ENCODE peak calls at places on chromosomes 11 and 22, in four cellular contexts. E is nephron progenitor cell, K is endothelial cell, T is foreskin fibroblast. A is an unnamed sample.

GRCh38 chr22:24200616-24201212 is 19.4 kb downstream of the SUSD2 start:
- DNase-seq in E (no peak), K (no peak), T (peak), A (no peak)

GRCh38 chr11:125514336-125515101 is 18.5 kb upstream of the FEZ1 start:
- DNase-seq in T (no peak), E (no peak), K (no peak), A (no peak)

GRCh38 chr11:117774553-117774952 is 22.5 kb downstream of the DSCAML1 start:
- DNase-seq in T (no peak), E (no peak), K (no peak), A (no peak)

GRCh38 chr11:122042981-122043380 is 73.0 kb downstream of the BLID start:
- DNase-seq in E (no peak), K (no peak), T (no peak), A (no peak)

GRCh38 chr22:22787805-22788459 is 99.7 kb upstream of the IGLL5 start:
- DNase-seq in K (peak), E (peak), T (peak), A (peak)

GRCh38 chr11:126658306-126659056 is 303.0 kb downstream of the ST3GAL4 start:
- DNase-seq in E (no peak), K (no peak), T (no peak), A (no peak)

GRCh38 chr22:33853200-33854097 is 66.8 kb downstream of the LARGE1 start:
- DNase-seq in E (no peak), K (no peak), T (peak), A (no peak)

GRCh38 chr22:17820879-17821439 is 46.7 kb upstream of the BID start:
- DNase-seq in K (no peak), E (no peak), T (no peak), A (no peak)

GRCh38 chr11:77590194-77590591 is 440 bp downstream of the AQP11 start:
- DNase-seq in K (peak), E (no peak), T (peak), A (peak)

GRCh38 chr11:32162906-32163305 is 72.0 kb downstream of the RCN1 start:
- DNase-seq in K (no peak), T (no peak), E (no peak), A (no peak)

GRCh38 chr11:93568726-93569125 is 25.5 kb upstream of the SMCO4 start:
- DNase-seq in K (no peak), T (no peak), E (no peak), A (no peak)

GRCh38 chr11:91244921-91245320 is 979.7 kb upstream of the FAT3 start:
- DNase-seq in K (no peak), T (no peak), E (no peak), A (no peak)

GRCh38 chr11:350723-351255 is 18.5 kb upstream of the B4GALNT4 start:
- DNase-seq in T (peak), K (no peak), E (no peak), A (peak)

GRCh38 chr11:36041988-36042606 is 98.2 kb downstream of the LDLRAD3 start:
- DNase-seq in K (no peak), T (peak), E (no peak), A (no peak)

GRCh38 chr11:57427692-57428082 is 766 bp upstream of the SLC43A3 start:
- DNase-seq in K (no peak), E (no peak), T (peak), A (no peak)

GRCh38 chr11:47354913-47355282 is 2.4 kb upstream of the MYBPC3 start:
- DNase-seq in K (no peak), T (no peak), E (no peak), A (no peak)

GRCh38 chr22:24289781-24290181 is 19.1 kb downstream of the SPECC1L start:
- DNase-seq in K (no peak), T (peak), E (peak), A (no peak)

GRCh38 chr11:114259124-114259526 is 37.1 kb upstream of the NNMT start:
- DNase-seq in K (no peak), E (no peak), T (no peak), A (no peak)

GRCh38 chr22:22067192-22067591 is 84.6 kb upstream of the TOP3B start:
- DNase-seq in K (no peak), E (no peak), T (no peak), A (no peak)

GRCh38 chr11:1103401-1104360 is 29.0 kb downstream of the MUC2 start:
- DNase-seq in T (no peak), E (no peak), K (no peak), A (no peak)

GRCh38 chr22:44410396-44411056 is 87.5 kb downstream of the RTL6 start:
- DNase-seq in E (no peak), T (no peak), K (no peak), A (peak)

GRCh38 chr11:47278058-47278457 is 8.1 kb downstream of the MADD start:
- DNase-seq in K (no peak), E (no peak), T (no peak), A (no peak)

GRCh38 chr22:49961601-49962011 is 1.0 kb downstream of the PIM3 start:
- DNase-seq in K (peak), T (peak), E (peak), A (no peak)

GRCh38 chr11:129840236-129840635 is 24.6 kb downstream of the TMEM45B start:
- DNase-seq in E (no peak), K (no peak), T (no peak), A (no peak)

GRCh38 chr22:23106906-23107367 is 34.9 kb downstream of the RSPH14 start:
- DNase-seq in T (no peak), K (no peak), E (no peak), A (no peak)

GRCh38 chr11:1105183-1105565 is 30.5 kb downstream of the MUC2 start:
- DNase-seq in T (no peak), K (no peak), E (no peak), A (no peak)

GRCh38 chr11:31800398-31801265 is 10.5 kb downstream of the PAX6 start:
- DNase-seq in K (no peak), E (no peak), T (no peak), A (peak)

GRCh38 chr11:102436546-102436945 is 16.0 kb downstream of the TMEM123 start:
- DNase-seq in K (no peak), T (peak), E (no peak), A (no peak)

GRCh38 chr22:19873138-19873959 is 18.7 kb upstream of the GNB1L start:
- DNase-seq in T (no peak), K (no peak), E (no peak), A (peak)

GRCh38 chr22:50678651-50679521 is 6.3 kb downstream of the SHANK3 start:
- DNase-seq in T (no peak), E (no peak), K (no peak), A (no peak)

GRCh38 chr11:47348859-47349258 is 3.6 kb downstream of the MYBPC3 start:
- DNase-seq in T (peak), E (no peak), K (no peak), A (no peak)

GRCh38 chr11:119148855-119149370 is at the start of gene ABCG4:
- DNase-seq in K (peak), E (peak), T (peak), A (no peak)

GRCh38 chr11:112540261-112540660 is 279.6 kb upstream of the PLET1 start:
- DNase-seq in K (no peak), E (no peak), T (no peak), A (no peak)

GRCh38 chr22:38657248-38657909 is 941 bp downstream of the CBY1 start:
- DNase-seq in E (peak), K (peak), T (peak), A (peak)

GRCh38 chr22:38850941-38851849 is 7.4 kb upstream of the NPTXR start:
- DNase-seq in E (no peak), K (no peak), T (peak), A (no peak)

GRCh38 chr11:71207563-71207962 is 44.8 kb downstream of the SHANK2 start:
- DNase-seq in K (no peak), T (no peak), E (no peak), A (no peak)

DNA sequence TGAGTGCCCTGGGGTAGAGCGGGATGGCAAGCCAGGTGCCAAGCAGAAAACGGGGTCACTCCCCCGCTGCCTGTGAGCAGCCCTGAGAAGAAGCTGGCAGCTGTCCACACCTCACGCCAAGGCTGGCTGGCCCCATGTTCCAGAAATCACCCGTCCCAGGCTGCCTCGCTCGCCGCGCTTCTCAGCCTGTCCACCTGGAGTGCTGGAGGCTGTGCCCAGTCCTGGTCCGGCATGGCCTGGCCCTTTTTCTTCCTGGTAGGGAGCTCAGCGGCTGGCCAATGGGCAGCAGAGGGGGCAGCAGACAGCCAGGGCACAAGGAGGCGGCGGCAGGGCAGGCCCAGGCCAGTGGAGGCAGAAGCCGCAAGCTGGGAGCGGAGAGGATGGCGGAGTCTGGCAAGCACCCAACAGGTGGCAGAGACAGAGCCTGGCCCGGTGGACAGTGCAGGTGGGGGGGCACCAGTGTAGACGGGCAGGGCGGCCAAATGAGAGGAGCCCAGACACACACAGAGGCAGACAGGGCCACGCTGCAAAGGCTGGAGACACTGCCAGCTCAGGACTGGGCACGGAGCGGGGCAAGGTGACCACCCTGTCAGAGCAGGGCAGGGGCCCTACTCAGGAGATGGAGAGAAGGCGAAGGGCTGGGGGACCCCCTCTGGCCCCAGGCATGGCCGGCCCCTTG is 37.2 kb upstream of the TH start:
- DNase-seq in K (no peak), E (no peak), T (no peak), A (peak)
- TF ChIP-seq CTCF in K (no peak), E (no peak), T (no peak), A (peak)

GRCh38 chr22:43008921-43009320 is 6.0 kb downstream of the PACSIN2 start:
- DNase-seq in T (no peak), E (no peak), K (no peak), A (no peak)

GRCh38 chr22:43012390-43012789 is 2.6 kb downstream of the PACSIN2 start:
- DNase-seq in T (no peak), E (no peak), K (no peak), A (no peak)

GRCh38 chr22:43009444-43009843 is 5.5 kb downstream of the PACSIN2 start:
- DNase-seq in K (no peak), T (no peak), E (no peak), A (no peak)

GRCh38 chr22:43013355-43014061 is 1.4 kb downstream of the PACSIN2 start:
- DNase-seq in K (no peak), E (no peak), T (no peak), A (no peak)

DNA sequence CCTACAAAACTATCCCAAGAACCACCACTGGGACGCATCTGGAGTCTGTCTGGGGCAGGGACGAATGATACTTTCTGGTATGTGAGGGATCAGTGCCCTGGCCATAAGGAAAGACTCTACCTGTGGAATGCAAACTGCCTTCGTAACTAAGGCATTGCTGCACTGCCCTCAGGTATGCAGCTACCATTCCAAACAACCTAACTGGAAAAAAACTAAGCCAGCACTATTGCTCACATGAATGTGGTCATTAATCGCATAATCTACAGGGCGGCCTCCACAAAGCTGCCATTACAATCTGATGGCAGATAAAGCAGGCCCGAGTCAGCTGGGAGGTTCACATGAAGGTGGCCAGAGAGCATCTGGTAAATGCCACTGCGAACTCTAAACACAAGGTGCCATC is 3.9 kb downstream of the PACSIN2 start:
- DNase-seq in E (no peak), K (no peak), T (no peak), A (peak)
- TF ChIP-seq CTCF in E (no peak), K (no peak), T (no peak), A (peak)

GRCh38 chr11:132405728-132406127 is 1035.3 kb downstream of the NTM start:
- DNase-seq in E (no peak), K (no peak), T (no peak), A (peak)

GRCh38 chr11:132396318-132396717 is 1025.9 kb downstream of the NTM start:
- DNase-seq in K (no peak), E (no peak), T (no peak), A (no peak)

DNA sequence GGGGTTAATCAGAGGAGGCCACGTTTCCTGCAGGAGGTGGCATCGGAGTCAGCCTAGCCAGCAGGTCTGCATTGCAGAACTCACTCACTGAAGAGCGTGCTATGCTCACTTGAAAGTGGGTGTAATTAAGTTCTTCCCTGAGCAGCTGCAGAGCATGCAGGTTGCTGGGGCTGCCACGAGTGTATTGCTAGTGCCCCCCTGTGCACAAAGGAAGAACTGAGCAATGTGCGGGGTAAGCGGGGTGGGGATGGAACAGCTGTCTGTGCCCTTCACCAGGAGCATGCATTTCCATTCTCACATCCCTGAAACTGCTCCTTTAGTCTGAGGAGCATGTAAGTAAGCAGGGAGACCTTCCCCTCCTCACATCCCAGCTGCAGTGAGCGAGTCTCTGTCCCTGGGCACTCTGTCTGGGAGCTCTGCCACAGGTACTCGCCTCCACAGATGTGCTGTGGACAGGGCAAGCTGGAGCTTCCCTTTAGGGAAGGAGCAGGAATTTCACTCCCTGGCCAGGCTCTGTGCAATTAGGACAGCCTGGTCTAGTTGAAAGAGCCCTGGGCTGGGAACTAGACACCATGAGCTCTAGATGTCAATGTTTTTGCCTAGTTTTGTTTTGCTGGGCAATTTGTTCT is 1031.8 kb downstream of the NTM start:
- DNase-seq in T (peak), E (peak), K (peak), A (peak)
- TF ChIP-seq CTCF in T (peak), E (peak), K (peak), A (peak)

GRCh38 chr22:48663297-48663696 is 1164.4 kb downstream of the BRD1 start:
- DNase-seq in K (no peak), T (no peak), E (no peak), A (peak)
- TF ChIP-seq CTCF in K (peak), T (peak), E (peak), A (peak)

GRCh38 chr22:26066534-26066933 is 102.7 kb upstream of the SEZ6L start:
- DNase-seq in T (no peak), K (peak), E (peak), A (peak)
- TF ChIP-seq CTCF in T (no peak), K (no peak), E (no peak), A (peak)

GRCh38 chr11:109040303-109040702 is 375.4 kb downstream of the DDX10 start:
- DNase-seq in K (peak), T (no peak), E (no peak), A (peak)
- TF ChIP-seq CTCF in K (no peak), T (no peak), E (no peak), A (peak)

DNA sequence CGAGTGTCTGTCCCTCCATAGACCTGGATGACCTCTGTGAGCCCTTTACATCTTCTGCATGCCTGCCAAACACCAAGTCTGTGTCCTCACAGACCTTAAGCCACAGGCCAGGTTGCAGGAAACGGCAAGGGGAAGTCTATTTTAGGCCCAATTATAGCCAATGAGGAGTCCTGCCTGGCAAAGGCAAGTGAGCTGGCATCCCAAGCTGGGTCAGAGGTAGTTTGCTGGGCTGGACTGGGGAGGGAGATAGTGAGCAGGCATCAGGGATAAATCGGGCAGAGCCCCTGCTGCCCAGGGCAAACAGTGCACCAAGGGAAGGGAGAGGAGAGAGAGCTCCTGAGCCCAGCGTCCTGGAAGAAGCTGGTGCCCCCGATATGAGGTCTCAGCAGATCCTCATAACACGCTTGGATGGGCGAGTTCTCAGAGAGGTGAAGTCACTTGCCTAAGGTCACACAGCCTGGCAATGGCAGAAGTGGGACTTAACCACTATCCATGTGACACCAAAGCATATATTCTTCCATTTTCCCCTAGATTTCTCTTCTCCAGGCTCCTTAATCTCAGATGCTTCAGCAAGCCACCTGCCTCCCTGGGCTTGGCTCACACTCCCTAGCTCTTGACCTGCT is 3.7 kb upstream of the RELT start:
- DNase-seq in T (peak), K (peak), E (no peak), A (peak)
- TF ChIP-seq CTCF in T (peak), K (no peak), E (no peak), A (peak)

DNA sequence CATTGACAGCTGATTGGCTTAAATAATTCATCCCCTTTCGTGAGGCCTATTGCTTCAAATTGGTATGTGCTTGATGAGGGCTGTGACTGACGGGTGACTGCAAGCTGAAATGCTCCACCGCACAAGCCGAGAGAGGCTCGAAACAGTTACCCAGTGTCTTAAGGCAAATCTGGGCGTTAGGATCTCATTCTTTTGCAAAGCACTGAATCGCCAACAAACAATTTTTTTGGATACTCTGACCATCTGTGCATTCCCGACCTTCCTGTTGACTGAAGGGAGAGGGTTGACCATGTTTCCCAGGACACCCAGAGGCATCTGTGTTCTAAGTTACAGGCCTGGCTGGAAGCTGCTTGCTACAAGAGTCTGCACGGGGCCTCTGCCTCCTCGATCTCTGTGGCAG is 32.2 kb downstream of the CACNG2 start:
- DNase-seq in T (no peak), E (no peak), K (no peak), A (no peak)
- TF ChIP-seq CTCF in T (no peak), E (no peak), K (no peak), A (no peak)

DNA sequence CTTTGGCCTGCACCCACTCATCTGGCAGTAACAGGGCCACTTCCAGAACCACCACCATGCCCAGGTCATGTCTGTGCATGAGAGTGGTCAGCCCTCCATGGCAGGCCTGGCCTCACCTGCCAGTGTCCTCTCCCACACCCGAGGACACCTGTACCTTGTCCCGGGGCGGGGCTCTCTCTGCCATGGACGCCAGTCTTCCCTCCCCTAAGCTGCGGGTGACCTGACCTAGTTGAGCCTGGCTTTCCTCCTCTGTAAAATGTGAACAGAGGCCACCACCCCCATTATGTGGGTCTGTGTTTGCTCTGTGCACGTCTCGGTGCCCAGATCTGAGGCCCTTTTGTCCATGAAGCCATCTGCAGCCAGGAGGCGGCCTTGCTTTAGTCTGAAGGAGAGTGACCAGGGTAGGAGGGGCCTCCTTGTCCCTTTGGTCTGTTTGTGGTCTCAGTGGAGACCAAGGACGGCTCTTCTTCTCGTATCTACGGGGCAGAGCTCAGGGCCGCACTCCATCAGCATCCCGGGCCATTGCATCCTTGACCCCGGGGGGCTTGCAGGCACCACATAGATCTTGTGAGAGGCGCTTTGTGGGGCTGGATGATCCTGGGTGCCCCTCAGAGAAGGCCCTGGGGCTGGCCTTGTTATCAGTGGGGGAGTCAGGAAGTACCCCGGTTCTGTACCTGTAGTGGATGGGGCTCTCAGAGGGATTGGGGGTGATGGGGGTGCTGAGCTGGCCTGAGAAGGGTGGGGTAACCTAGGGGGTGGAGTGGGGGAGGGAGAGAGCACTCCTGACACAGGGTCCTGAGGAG is 121.6 kb downstream of the KCNQ1 start:
- DNase-seq in E (no peak), T (no peak), K (no peak), A (peak)
- TF ChIP-seq CTCF in E (no peak), T (no peak), K (no peak), A (peak)

A was measured in endodermal cell.